ENCODE peak calls at places on chromosomes 4 and X, in nine cellular contexts. E is ovary, I is breast epithelium, N is transverse colon, S is body of pancreas, D is uterus, K is suprapubic skin, F is endothelial cell of umbilical vein, T is HepG2. W is an unnamed sample.

GRCh38 chr4:168480991-168481588 is 798 bp upstream of the DDX60L start:
- DNase-seq in E (no peak), I (no peak), N (peak), S (peak), D (peak), K (no peak), F (peak), T (peak), W (peak)

GRCh38 chrX:108199691-108200090 is 108.1 kb downstream of the ATG4A start:
- DNase-seq in E (no peak), I (no peak), N (no peak), S (no peak), D (peak), K (no peak), F (peak), T (peak), W (no peak)

GRCh38 chr4:62940229-62940628 is 1469.0 kb downstream of the TECRL start:
- DNase-seq in E (no peak), I (no peak), N (no peak), S (no peak), D (no peak), K (no peak), F (no peak), T (peak), W (no peak)

GRCh38 chrX:13845721-13846378 is 29.0 kb upstream of the GPM6B start:
- DNase-seq in E (no peak), I (no peak), N (no peak), S (no peak), D (no peak), K (no peak), F (no peak), T (no peak), W (peak)

GRCh38 chrX:21986596-21986995 is 45.5 kb upstream of the PHEX start:
- DNase-seq in E (no peak), I (no peak), N (no peak), S (no peak), D (no peak), K (no peak), F (no peak), T (no peak), W (no peak)

GRCh38 chr4:179125870-179126269 is 1683.6 kb upstream of the AGA start:
- DNase-seq in E (no peak), I (no peak), N (no peak), S (no peak), D (no peak), K (no peak), F (no peak), T (no peak), W (no peak)

GRCh38 chr4:42641696-42642095 is 15.2 kb downstream of the ATP8A1 start:
- DNase-seq in E (no peak), I (no peak), N (no peak), S (no peak), D (no peak), K (no peak), F (no peak), T (no peak), W (no peak)

GRCh38 chr4:147078875-147079658 is 133.4 kb upstream of the TTC29 start:
- DNase-seq in E (no peak), I (no peak), N (no peak), S (peak), D (peak), K (no peak), F (peak), T (no peak), W (no peak)

GRCh38 chrX:1449581-1450149 is 3.0 kb downstream of the ASMTL start:
- DNase-seq in E (no peak), I (no peak), N (no peak), S (no peak), D (no peak), K (no peak), F (no peak), T (no peak), W (no peak)

GRCh38 chrX:12206413-12206812 is 68.1 kb downstream of the FRMPD4 start:
- DNase-seq in E (no peak), I (no peak), N (no peak), S (no peak), D (no peak), K (no peak), F (no peak), T (no peak), W (no peak)

GRCh38 chr4:151664289-151664688 is 96.5 kb downstream of the GATB start:
- DNase-seq in E (no peak), I (no peak), N (no peak), S (no peak), D (no peak), K (no peak), F (no peak), T (no peak), W (no peak)

GRCh38 chrX:41025926-41026325 is 59.3 kb upstream of the USP9X start:
- DNase-seq in E (no peak), I (no peak), N (no peak), S (no peak), D (no peak), K (no peak), F (no peak), T (no peak), W (no peak)

GRCh38 chrX:133754657-133755056 is 230.7 kb downstream of the GPC3 start:
- DNase-seq in E (no peak), I (no peak), N (no peak), S (no peak), D (no peak), K (no peak), F (no peak), T (no peak), W (no peak)

GRCh38 chr4:181752516-181752915 is 490.7 kb upstream of the TENM3 start:
- DNase-seq in E (no peak), I (no peak), N (no peak), S (no peak), D (no peak), K (no peak), F (no peak), T (no peak), W (no peak)

GRCh38 chr4:140130677-140131076 is 23.3 kb downstream of the MAML3 start:
- DNase-seq in E (no peak), I (no peak), N (no peak), S (no peak), D (no peak), K (no peak), F (no peak), T (no peak), W (no peak)

GRCh38 chr4:124433500-124433899 is 279.0 kb downstream of the ANKRD50 start:
- DNase-seq in E (no peak), I (no peak), N (no peak), S (no peak), D (no peak), K (no peak), F (peak), T (no peak), W (no peak)

GRCh38 chrX:132958086-132958703 is at the start of gene HS6ST2:
- DNase-seq in E (peak), I (no peak), N (peak), S (peak), D (no peak), K (no peak), F (peak), T (no peak), W (no peak)

GRCh38 chr4:116386856-116387255 is 698.5 kb downstream of the TRAM1L1 start:
- DNase-seq in E (no peak), I (no peak), N (no peak), S (no peak), D (no peak), K (no peak), F (no peak), T (no peak), W (no peak)

GRCh38 chr4:173311368-173311767 is 22.8 kb downstream of the HMGB2 start:
- DNase-seq in E (no peak), I (no peak), N (no peak), S (no peak), D (no peak), K (no peak), F (no peak), T (no peak), W (no peak)

GRCh38 chr4:119939066-119939995 is 127.3 kb downstream of the MAD2L1 start:
- DNase-seq in E (no peak), I (no peak), N (no peak), S (no peak), D (no peak), K (no peak), F (no peak), T (no peak), W (no peak)

GRCh38 chr4:78779280-78779679 is 3.1 kb downstream of the BMP2K start:
- DNase-seq in E (no peak), I (no peak), N (no peak), S (no peak), D (no peak), K (no peak), F (no peak), T (no peak), W (no peak)

GRCh38 chr4:80393246-80393969 is 57.9 kb downstream of the CFAP299 start:
- DNase-seq in E (no peak), I (no peak), N (no peak), S (no peak), D (no peak), K (no peak), F (no peak), T (no peak), W (no peak)

DNA sequence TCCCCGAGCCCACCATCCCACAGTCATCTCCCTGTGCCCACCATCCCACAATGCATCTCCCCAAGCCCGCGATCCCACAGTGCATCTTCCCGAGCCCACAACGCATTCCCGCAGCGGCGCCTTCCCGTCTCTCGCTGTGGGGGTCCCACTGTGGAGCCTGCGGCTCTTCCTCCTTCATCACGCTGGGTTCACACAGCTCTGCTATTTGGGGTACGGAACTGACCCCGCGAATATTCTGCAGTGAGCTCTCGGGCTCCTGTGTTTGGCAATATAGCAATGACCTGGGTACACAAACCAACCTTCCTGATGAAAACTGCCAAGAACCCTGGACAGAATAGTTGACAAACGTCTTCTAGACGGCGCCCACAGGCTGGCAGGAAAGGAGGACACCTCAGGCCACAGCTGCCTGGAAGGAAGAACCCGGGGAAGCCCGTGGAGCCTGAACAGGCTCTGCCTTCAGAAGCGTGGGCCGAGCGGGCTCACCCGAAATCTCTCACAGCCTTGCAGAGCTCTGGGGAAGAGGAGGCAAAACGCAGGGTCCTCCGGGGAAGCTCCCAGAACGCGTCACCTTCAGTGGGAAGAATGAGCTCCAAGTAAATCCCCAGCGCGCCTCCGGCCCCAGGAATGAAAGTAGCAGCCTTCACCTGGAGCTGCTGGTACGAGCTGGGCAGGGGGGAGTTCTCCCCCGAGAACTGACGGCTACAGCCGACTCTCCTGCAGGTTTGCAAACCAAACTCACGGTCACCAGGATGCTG is 22.9 kb downstream of the PPP2R3B start:
- DNase-seq in E (peak), I (no peak), N (no peak), S (no peak), D (no peak), K (peak), F (no peak), T (no peak), W (no peak)
- TF ChIP-seq POLR2A in E (no peak), I (no peak), N (no peak), S (no peak), D (no peak), K (no peak), F (no peak), T (no peak), W (no peak)

GRCh38 chr4:88531549-88531948 is 8.0 kb upstream of the PYURF start:
- DNase-seq in E (no peak), I (no peak), N (no peak), S (no peak), D (no peak), K (no peak), F (no peak), T (no peak), W (no peak)
- TF ChIP-seq POLR2A in E (no peak), I (no peak), N (no peak), S (no peak), D (no peak), K (no peak), F (no peak), T (no peak), W (no peak)

DNA sequence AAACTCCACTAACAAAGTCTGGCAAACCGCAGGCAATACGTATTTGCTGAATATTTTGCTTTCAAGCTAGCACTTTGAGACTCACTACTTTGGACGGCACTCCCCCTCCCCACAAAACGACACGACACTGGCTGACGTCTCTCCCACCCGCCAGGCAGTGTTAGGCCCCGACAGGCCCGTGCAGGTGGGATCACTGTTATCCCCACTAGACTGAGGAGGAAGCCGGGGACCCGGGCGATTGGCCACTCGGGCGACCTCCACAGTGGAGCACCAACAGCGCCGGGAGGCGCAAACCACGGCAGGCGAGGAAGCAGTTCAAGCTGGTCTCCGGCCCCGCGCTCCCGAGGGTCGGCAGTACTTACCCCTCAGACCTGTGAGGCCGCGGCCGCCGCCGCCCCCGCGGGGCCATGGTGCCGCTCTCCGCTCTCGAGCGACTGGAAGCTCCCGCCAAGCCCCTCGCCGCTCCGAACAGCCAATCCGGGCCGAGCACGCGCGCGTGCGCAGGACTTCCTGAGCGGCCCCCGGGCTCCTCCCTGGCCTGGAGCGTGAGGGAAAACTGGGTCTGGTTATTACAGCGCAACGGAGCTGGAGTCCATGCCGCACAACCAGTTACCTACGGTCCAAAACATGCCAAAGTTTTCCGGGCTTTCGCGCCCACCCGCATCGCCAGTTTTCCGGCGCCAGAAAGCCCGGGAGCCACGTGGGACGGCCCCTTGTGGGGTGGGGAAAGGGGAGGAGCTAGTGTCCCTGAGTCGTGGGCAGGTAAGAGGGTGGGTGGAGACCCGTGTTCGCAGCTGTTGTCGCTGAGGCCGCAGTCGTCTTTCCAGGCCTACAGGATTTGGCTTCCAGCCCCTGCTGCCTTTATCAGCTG is at the start of gene CENPU:
- DNase-seq in E (peak), I (peak), N (peak), S (peak), D (peak), K (peak), F (peak), T (peak), W (peak)
- TF ChIP-seq POLR2A in E (peak), I (peak), N (peak), S (peak), D (peak), K (no peak), F (peak), T (peak), W (peak)

GRCh38 chrX:18426004-18426320 is 554 bp downstream of the CDKL5 start:
- DNase-seq in E (no peak), I (no peak), N (no peak), S (no peak), D (no peak), K (no peak), F (no peak), T (no peak), W (no peak)

GRCh38 chrX:18422886-18423285 is 2.5 kb upstream of the CDKL5 start:
- DNase-seq in E (no peak), I (no peak), N (no peak), S (no peak), D (no peak), K (no peak), F (no peak), T (no peak), W (no peak)

GRCh38 chrX:18428006-18428405 is 2.6 kb downstream of the CDKL5 start:
- DNase-seq in E (no peak), I (no peak), N (no peak), S (no peak), D (no peak), K (no peak), F (no peak), T (peak), W (no peak)

GRCh38 chrX:18424482-18425198 is 768 bp upstream of the CDKL5 start:
- DNase-seq in E (peak), I (no peak), N (peak), S (peak), D (no peak), K (no peak), F (peak), T (no peak), W (no peak)

DNA sequence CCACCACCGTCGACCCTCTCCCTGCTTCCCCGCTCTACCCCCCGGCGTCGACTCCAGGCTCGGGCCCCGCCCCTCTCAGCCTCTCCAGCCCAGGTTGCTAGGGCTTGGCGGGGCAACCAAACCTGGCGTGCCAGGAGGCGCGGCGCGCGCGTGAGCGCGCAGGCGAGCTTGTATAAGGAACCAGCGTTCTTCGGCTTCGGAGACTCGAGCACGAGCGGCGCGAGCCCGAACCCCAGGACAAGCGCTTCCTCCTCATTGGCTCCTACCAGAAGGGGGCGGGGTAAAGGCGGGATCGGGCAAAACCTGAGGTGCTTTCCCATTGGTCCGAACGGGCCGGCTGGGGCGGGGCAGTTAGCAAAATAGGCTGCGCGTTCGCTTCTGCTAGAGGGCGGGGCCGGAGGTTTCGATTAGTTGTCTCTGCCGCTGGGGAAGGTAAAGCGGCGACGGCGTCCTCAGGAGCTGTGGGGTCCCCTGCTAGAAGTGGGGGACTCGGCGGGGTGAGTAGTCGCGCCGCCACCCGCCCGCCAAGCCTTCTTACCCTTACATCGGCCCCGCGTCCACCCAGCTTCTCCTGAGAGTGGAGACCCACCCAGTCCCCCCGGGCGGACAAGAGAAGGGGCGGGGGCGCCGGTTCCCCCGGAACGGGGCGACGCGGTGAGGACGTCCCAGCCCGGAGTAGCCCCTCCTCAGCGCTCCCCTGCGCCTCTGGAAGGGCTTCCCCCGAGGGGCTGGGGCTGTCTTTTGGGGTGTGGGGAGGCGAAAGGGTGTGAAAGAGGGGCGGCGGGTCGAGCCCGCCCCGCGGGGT is at the start of gene CDKL5:
- DNase-seq in E (peak), I (peak), N (peak), S (peak), D (peak), K (peak), F (peak), T (peak), W (peak)
- TF ChIP-seq POLR2A in E (peak), I (no peak), N (peak), S (peak), D (peak), K (no peak), F (no peak), T (peak), W (peak)

GRCh38 chrX:68433981-68434299 is 645 bp upstream of the OPHN1 start:
- DNase-seq in E (no peak), I (no peak), N (no peak), S (no peak), D (no peak), K (no peak), F (no peak), T (no peak), W (no peak)

GRCh38 chrX:68432648-68433047 is 647 bp downstream of the OPHN1 start:
- DNase-seq in E (no peak), I (no peak), N (no peak), S (no peak), D (peak), K (no peak), F (peak), T (no peak), W (no peak)

GRCh38 chrX:68431836-68432235 is 1.5 kb downstream of the OPHN1 start:
- DNase-seq in E (no peak), I (no peak), N (no peak), S (no peak), D (no peak), K (no peak), F (peak), T (no peak), W (no peak)

GRCh38 chrX:68429216-68429615 is 4.1 kb downstream of the OPHN1 start:
- DNase-seq in E (no peak), I (no peak), N (no peak), S (no peak), D (no peak), K (no peak), F (no peak), T (no peak), W (no peak)

DNA sequence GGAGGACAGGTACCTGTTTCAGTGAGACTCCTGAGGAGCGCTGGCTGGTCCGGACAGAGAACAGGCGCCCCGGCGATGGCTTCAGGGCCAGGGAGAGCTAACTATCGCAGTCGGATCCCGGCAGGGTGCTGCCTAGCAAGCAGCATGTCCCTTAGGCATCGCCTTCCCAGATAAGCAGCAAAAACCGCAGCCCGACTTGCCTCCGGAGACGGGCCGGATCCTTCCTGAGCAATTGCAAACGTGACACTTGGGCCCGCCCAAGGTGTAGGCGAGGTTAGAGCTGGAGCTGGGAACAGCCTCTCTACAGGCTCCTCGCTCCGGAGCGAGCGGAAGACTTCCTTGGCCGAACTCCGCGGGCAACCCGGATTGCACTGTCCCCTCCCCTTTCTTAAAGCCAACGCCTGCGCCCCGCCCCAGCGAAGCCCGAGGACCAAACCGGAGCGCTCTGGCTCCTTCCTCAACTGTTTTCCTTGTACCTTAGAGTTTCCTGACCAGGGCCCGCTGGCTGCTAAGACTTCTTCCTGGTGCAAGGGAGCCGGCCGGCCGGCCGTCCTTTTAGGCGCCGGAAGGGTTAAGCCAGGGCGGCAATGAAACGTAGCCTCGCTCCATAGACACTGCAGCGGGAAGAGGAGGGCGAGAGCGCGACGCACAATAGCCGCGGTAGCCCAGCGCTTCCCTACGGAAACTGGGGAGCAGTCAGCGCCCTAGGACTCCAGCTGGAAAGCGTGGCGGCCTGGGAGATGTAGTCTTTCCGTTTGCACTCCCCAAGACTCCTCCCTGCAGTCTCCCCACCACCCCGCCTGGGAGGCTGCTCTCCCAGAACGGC is at the start of gene OPHN1:
- DNase-seq in E (peak), I (peak), N (peak), S (peak), D (peak), K (peak), F (peak), T (peak), W (peak)
- TF ChIP-seq POLR2A in E (no peak), I (no peak), N (peak), S (peak), D (peak), K (no peak), F (peak), T (peak), W (peak)

GRCh38 chr4:165327211-165328100 is at the start of gene MSMO1:
- DNase-seq in E (peak), I (peak), N (peak), S (peak), D (peak), K (peak), F (peak), T (peak), W (peak)
- TF ChIP-seq POLR2A in E (peak), I (peak), N (peak), S (peak), D (peak), K (no peak), F (no peak), T (peak), W (peak)

GRCh38 chr4:1981251-1982055 is 27.3 kb downstream of the NELFA start:
- DNase-seq in E (no peak), I (no peak), N (peak), S (no peak), D (no peak), K (peak), F (no peak), T (no peak), W (no peak)
- TF ChIP-seq POLR2A in E (no peak), I (no peak), N (no peak), S (no peak), D (no peak), K (no peak), F (no peak), T (no peak), W (no peak)